ENCODE peak calls at places on chromosomes 12 and 14, in seven cellular contexts. One of them, this sample, is unnamed.

GRCh38 chr14:105426416-105427130 is 6.9 kb downstream of the MTA1 start:
- DNase-seq in neuronal stem cell: no peak
- DNase-seq in H1: no peak
- DNase-seq in trophoblast cell: no peak
- DNase-seq in IMR-90: no peak
- DNase-seq in H9: no peak
- DNase-seq in mesendoderm: no peak
- DNase-seq in this sample: no peak

GRCh38 chr12:114799574-114800487 is 115.9 kb upstream of the TBX3 start:
- DNase-seq in neuronal stem cell: peak
- DNase-seq in H1: no peak
- DNase-seq in trophoblast cell: peak
- DNase-seq in IMR-90: peak
- DNase-seq in H9: peak
- DNase-seq in mesendoderm: no peak
- DNase-seq in this sample: peak

GRCh38 chr12:54337854-54338650 is 13.1 kb downstream of the COPZ1 start:
- DNase-seq in neuronal stem cell: no peak
- DNase-seq in H1: no peak
- DNase-seq in trophoblast cell: no peak
- DNase-seq in IMR-90: peak
- DNase-seq in H9: no peak
- DNase-seq in mesendoderm: no peak
- DNase-seq in this sample: peak

GRCh38 chr14:23929822-23930294 is 23.7 kb upstream of the DHRS4 start:
- DNase-seq in neuronal stem cell: peak
- DNase-seq in H1: peak
- DNase-seq in trophoblast cell: peak
- DNase-seq in IMR-90: peak
- DNase-seq in H9: peak
- DNase-seq in mesendoderm: peak
- DNase-seq in this sample: peak

GRCh38 chr12:48956279-48957140 is 777 bp downstream of the ARF3 start:
- DNase-seq in neuronal stem cell: peak
- DNase-seq in H1: peak
- DNase-seq in trophoblast cell: peak
- DNase-seq in IMR-90: peak
- DNase-seq in H9: peak
- DNase-seq in mesendoderm: peak
- DNase-seq in this sample: peak

GRCh38 chr12:93572712-93573551 is 457 bp downstream of the SOCS2 start:
- DNase-seq in neuronal stem cell: peak
- DNase-seq in H1: peak
- DNase-seq in trophoblast cell: peak
- DNase-seq in IMR-90: peak
- DNase-seq in H9: peak
- DNase-seq in mesendoderm: peak
- DNase-seq in this sample: peak

GRCh38 chr12:96033549-96034389 is 1.6 kb downstream of the LTA4H start:
- DNase-seq in neuronal stem cell: no peak
- DNase-seq in H1: no peak
- DNase-seq in trophoblast cell: no peak
- DNase-seq in IMR-90: no peak
- DNase-seq in H9: no peak
- DNase-seq in mesendoderm: no peak
- DNase-seq in this sample: no peak

GRCh38 chr14:99035268-99035667 is 236.7 kb downstream of the BCL11B start:
- DNase-seq in neuronal stem cell: no peak
- DNase-seq in H1: no peak
- DNase-seq in trophoblast cell: no peak
- DNase-seq in IMR-90: no peak
- DNase-seq in H9: no peak
- DNase-seq in mesendoderm: peak
- DNase-seq in this sample: no peak

GRCh38 chr14:23514009-23514962 is 37.3 kb downstream of the ZFHX2 start:
- DNase-seq in neuronal stem cell: no peak
- DNase-seq in H1: no peak
- DNase-seq in trophoblast cell: no peak
- DNase-seq in IMR-90: no peak
- DNase-seq in H9: peak
- DNase-seq in mesendoderm: no peak
- DNase-seq in this sample: no peak

GRCh38 chr12:85733441-85733840 is 102.8 kb downstream of the RASSF9 start:
- DNase-seq in neuronal stem cell: no peak
- DNase-seq in H1: no peak
- DNase-seq in trophoblast cell: no peak
- DNase-seq in IMR-90: peak
- DNase-seq in H9: no peak
- DNase-seq in mesendoderm: no peak
- DNase-seq in this sample: peak

GRCh38 chr12:72288911-72289310 is 16.7 kb downstream of the TRHDE start:
- DNase-seq in neuronal stem cell: no peak
- DNase-seq in H1: no peak
- DNase-seq in trophoblast cell: no peak
- DNase-seq in IMR-90: peak
- DNase-seq in H9: no peak
- DNase-seq in mesendoderm: no peak
- DNase-seq in this sample: no peak

GRCh38 chr12:110022980-110023633 is 23.9 kb downstream of the ANKRD13A start:
- DNase-seq in neuronal stem cell: no peak
- DNase-seq in H1: no peak
- DNase-seq in trophoblast cell: no peak
- DNase-seq in IMR-90: peak
- DNase-seq in H9: no peak
- DNase-seq in mesendoderm: no peak
- DNase-seq in this sample: no peak

GRCh38 chr14:61581955-61582615 is 113.2 kb upstream of the HIF1A start:
- DNase-seq in neuronal stem cell: no peak
- DNase-seq in H1: no peak
- DNase-seq in trophoblast cell: no peak
- DNase-seq in IMR-90: no peak
- DNase-seq in H9: no peak
- DNase-seq in mesendoderm: no peak
- DNase-seq in this sample: peak

GRCh38 chr12:130576286-130576933 is 139.7 kb downstream of the RIMBP2 start:
- DNase-seq in neuronal stem cell: no peak
- DNase-seq in H1: no peak
- DNase-seq in trophoblast cell: no peak
- DNase-seq in IMR-90: no peak
- DNase-seq in H9: peak
- DNase-seq in mesendoderm: no peak
- DNase-seq in this sample: no peak

GRCh38 chr12:30961030-30961429 is 34.5 kb downstream of the TSPAN11 start:
- DNase-seq in neuronal stem cell: no peak
- DNase-seq in H1: no peak
- DNase-seq in trophoblast cell: no peak
- DNase-seq in IMR-90: no peak
- DNase-seq in H9: no peak
- DNase-seq in mesendoderm: no peak
- DNase-seq in this sample: no peak

GRCh38 chr12:20154060-20154459 is 214.3 kb upstream of the PDE3A start:
- DNase-seq in neuronal stem cell: no peak
- DNase-seq in H1: no peak
- DNase-seq in trophoblast cell: no peak
- DNase-seq in IMR-90: peak
- DNase-seq in H9: no peak
- DNase-seq in mesendoderm: no peak
- DNase-seq in this sample: peak

GRCh38 chr12:112868459-112869041 is 38.2 kb upstream of the OAS1 start:
- DNase-seq in neuronal stem cell: peak
- DNase-seq in H1: peak
- DNase-seq in trophoblast cell: no peak
- DNase-seq in IMR-90: no peak
- DNase-seq in H9: peak
- DNase-seq in mesendoderm: peak
- DNase-seq in this sample: no peak

GRCh38 chr12:11837318-11837934 is 188.0 kb downstream of the ETV6 start:
- DNase-seq in neuronal stem cell: no peak
- DNase-seq in H1: no peak
- DNase-seq in trophoblast cell: no peak
- DNase-seq in IMR-90: no peak
- DNase-seq in H9: no peak
- DNase-seq in mesendoderm: no peak
- DNase-seq in this sample: no peak

GRCh38 chr14:77554816-77555599 is 56.4 kb upstream of the ISM2 start:
- DNase-seq in neuronal stem cell: no peak
- DNase-seq in H1: no peak
- DNase-seq in trophoblast cell: no peak
- DNase-seq in IMR-90: no peak
- DNase-seq in H9: no peak
- DNase-seq in mesendoderm: no peak
- DNase-seq in this sample: no peak

GRCh38 chr12:124617615-124618014 is 50.2 kb upstream of the NCOR2 start:
- DNase-seq in neuronal stem cell: no peak
- DNase-seq in H1: no peak
- DNase-seq in trophoblast cell: no peak
- DNase-seq in IMR-90: no peak
- DNase-seq in H9: no peak
- DNase-seq in mesendoderm: no peak
- DNase-seq in this sample: no peak

GRCh38 chr12:45216297-45216982 is 545 bp downstream of the ANO6 start:
- DNase-seq in neuronal stem cell: peak
- DNase-seq in H1: peak
- DNase-seq in trophoblast cell: peak
- DNase-seq in IMR-90: peak
- DNase-seq in H9: peak
- DNase-seq in mesendoderm: peak
- DNase-seq in this sample: peak

GRCh38 chr14:30888480-30889243 is 14.3 kb downstream of the COCH start:
- DNase-seq in neuronal stem cell: no peak
- DNase-seq in H1: no peak
- DNase-seq in trophoblast cell: no peak
- DNase-seq in IMR-90: no peak
- DNase-seq in H9: no peak
- DNase-seq in mesendoderm: peak
- DNase-seq in this sample: no peak

GRCh38 chr12:1216560-1216959 is 225.5 kb downstream of the ERC1 start:
- DNase-seq in neuronal stem cell: no peak
- DNase-seq in H1: no peak
- DNase-seq in trophoblast cell: no peak
- DNase-seq in IMR-90: no peak
- DNase-seq in H9: no peak
- DNase-seq in mesendoderm: no peak
- DNase-seq in this sample: no peak

GRCh38 chr12:59650594-59651229 is 54.9 kb downstream of the SLC16A7 start:
- DNase-seq in neuronal stem cell: no peak
- DNase-seq in H1: no peak
- DNase-seq in trophoblast cell: no peak
- DNase-seq in IMR-90: peak
- DNase-seq in H9: no peak
- DNase-seq in mesendoderm: no peak
- DNase-seq in this sample: no peak
- H3K4me2 ChIP-seq in neuronal stem cell: no peak
- H3K4me2 ChIP-seq in H1: no peak
- H3K4me2 ChIP-seq in trophoblast cell: no peak
- H3K4me2 ChIP-seq in IMR-90: no peak
- H3K4me2 ChIP-seq in H9: no peak
- H3K4me2 ChIP-seq in mesendoderm: no peak
- H3K4me2 ChIP-seq in this sample: no peak

DNA sequence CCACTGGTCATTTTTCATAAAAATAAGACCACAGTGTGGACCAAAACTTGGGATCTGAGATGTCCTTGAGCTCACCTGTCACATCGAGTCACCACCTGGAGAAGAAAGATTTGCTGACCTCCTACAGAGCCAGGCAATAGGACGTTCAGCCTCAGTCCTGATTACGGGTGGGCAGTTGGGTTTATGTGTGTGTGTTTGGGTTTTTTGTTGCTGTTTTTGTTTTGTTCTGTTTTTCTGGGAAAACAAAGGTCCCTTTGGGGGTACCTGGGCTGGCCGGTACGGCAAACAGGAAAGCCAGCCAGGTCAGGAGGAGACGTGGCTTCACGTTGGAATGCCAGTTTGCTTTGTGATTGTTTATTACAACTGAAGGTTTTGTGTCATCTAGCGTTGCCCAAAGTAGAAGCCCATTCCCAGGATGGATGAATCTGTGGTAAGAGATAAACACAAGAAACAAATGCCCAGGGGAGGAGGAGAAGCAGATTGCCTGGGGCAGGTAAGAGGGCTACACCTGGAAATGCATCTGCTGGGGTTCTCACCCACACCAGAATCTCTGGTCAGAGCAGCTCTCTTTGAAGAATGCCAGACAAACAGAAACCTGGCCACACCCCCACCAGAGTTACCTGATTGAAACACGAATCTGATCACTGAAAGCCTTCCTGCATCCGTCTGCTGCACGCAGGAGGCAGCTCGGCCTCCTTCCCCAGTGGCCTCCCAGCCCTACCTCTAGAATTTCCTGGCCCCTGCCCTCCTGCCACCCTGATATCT is 100.1 kb upstream of the DIO3 start:
- DNase-seq in neuronal stem cell: no peak
- DNase-seq in H1: no peak
- DNase-seq in trophoblast cell: no peak
- DNase-seq in IMR-90: no peak
- DNase-seq in H9: peak
- DNase-seq in mesendoderm: no peak
- DNase-seq in this sample: no peak
- H3K18ac ChIP-seq in neuronal stem cell: peak
- H3K18ac ChIP-seq in H1: no peak
- H3K18ac ChIP-seq in trophoblast cell: peak
- H3K18ac ChIP-seq in IMR-90: no peak
- H3K18ac ChIP-seq in H9: no peak
- H3K18ac ChIP-seq in mesendoderm: no peak
- H3K18ac ChIP-seq in this sample: no peak

DNA sequence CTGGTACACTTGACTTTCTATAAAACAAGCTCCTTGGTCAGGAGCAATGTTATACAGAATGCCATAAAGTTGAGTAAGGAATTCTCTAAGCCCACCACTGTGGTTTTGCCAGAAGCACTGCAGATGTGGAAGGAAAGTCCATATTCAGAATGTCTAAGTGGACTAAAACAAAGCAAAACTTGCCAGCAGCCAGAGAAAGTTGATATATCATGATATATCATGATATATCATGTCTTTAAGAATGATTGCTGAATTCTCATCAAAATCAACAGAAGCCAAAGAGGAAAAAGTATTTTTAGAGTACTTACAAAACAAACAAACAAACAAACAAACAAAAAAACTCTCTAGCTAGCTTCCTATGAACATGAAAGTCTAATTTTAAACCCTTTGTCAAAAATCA is 424.8 kb upstream of the OR4E1 start:
- DNase-seq in neuronal stem cell: no peak
- DNase-seq in H1: no peak
- DNase-seq in trophoblast cell: no peak
- DNase-seq in IMR-90: no peak
- DNase-seq in H9: no peak
- DNase-seq in mesendoderm: no peak
- DNase-seq in this sample: no peak
- H2BK5ac ChIP-seq in neuronal stem cell: no peak
- H2BK5ac ChIP-seq in H1: no peak
- H2BK5ac ChIP-seq in trophoblast cell: no peak
- H2BK5ac ChIP-seq in IMR-90: no peak
- H2BK5ac ChIP-seq in H9: no peak
- H2BK5ac ChIP-seq in mesendoderm: no peak
- H2BK5ac ChIP-seq in this sample: no peak

DNA sequence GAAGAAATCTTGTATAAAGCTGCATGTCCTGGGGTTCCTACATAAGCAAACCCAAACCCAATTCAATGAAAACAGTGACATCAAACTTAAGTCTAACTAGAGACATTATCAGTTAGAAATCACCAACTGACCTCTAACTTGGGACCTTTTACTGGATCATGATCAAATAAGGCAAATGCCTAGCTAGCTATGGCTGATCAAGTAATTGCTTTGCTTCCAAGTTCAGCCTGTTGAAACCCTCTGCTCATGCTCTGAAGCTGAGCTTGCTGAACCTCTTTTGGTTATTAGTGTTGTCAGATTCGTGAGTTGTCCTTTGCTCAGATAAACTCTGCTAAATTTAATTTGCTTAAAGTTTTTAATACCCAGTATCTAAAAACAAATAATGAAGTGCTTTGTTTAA is 28.9 kb downstream of the ZDHHC17 start:
- DNase-seq in neuronal stem cell: no peak
- DNase-seq in H1: no peak
- DNase-seq in trophoblast cell: no peak
- DNase-seq in IMR-90: no peak
- DNase-seq in H9: no peak
- DNase-seq in mesendoderm: no peak
- DNase-seq in this sample: no peak
- H3K4me2 ChIP-seq in neuronal stem cell: no peak
- H3K4me2 ChIP-seq in H1: no peak
- H3K4me2 ChIP-seq in trophoblast cell: no peak
- H3K4me2 ChIP-seq in IMR-90: no peak
- H3K4me2 ChIP-seq in H9: no peak
- H3K4me2 ChIP-seq in mesendoderm: no peak
- H3K4me2 ChIP-seq in this sample: no peak

This sample was measured in mesenchymal stem cell.